ENCODE peak calls at places on chromosomes 7 and 10, in ten cellular contexts. U is heart right ventricle, T is psoas muscle, C is HCT116, W is erythroblast, I is lower lobe of right lung, R is NCI-H1436, V is ELR, X is natural killer cell, G is IMR-90. D is an unnamed sample.

GRCh38 chr7:111098011-111098925 is 7.3 kb downstream of the LRRN3 start:
- DNase-seq in U (peak), T (peak), C (peak), W (peak), I (no peak), R (no peak), V (peak), X (no peak), G (peak), D (no peak)

GRCh38 chr10:47101196-47101595 is 190.0 kb downstream of the PTPN20 start:
- DNase-seq in U (no peak), T (no peak), C (no peak), W (no peak), I (no peak), R (no peak), V (no peak), X (no peak), G (no peak), D (no peak)

GRCh38 chr10:117461766-117462423 is 80.7 kb upstream of the EMX2 start:
- DNase-seq in U (no peak), T (peak), C (peak), W (peak), I (no peak), R (no peak), V (peak), X (no peak), G (peak), D (peak)

GRCh38 chr7:19210883-19211282 is 65.7 kb upstream of the FERD3L start:
- DNase-seq in U (no peak), T (no peak), C (no peak), W (no peak), I (no peak), R (no peak), V (no peak), X (no peak), G (no peak), D (no peak)

GRCh38 chr7:90957883-90958282 is 306.4 kb upstream of the FZD1 start:
- DNase-seq in U (no peak), T (no peak), C (no peak), W (no peak), I (no peak), R (no peak), V (no peak), X (no peak), G (no peak), D (no peak)

GRCh38 chr10:60848126-60848525 is 69.8 kb downstream of the CDK1 start:
- DNase-seq in U (no peak), T (peak), C (no peak), W (no peak), I (no peak), R (no peak), V (peak), X (no peak), G (peak), D (peak)

GRCh38 chr10:17780727-17781126 is 28.4 kb upstream of the MRC1 start:
- DNase-seq in U (no peak), T (no peak), C (no peak), W (no peak), I (no peak), R (no peak), V (no peak), X (no peak), G (no peak), D (no peak)

GRCh38 chr7:93442478-93443224 is 131.9 kb downstream of the CALCR start:
- DNase-seq in U (no peak), T (no peak), C (peak), W (peak), I (no peak), R (peak), V (peak), X (no peak), G (peak), D (peak)

GRCh38 chr7:107014381-107015023 is 30.0 kb upstream of the PRKAR2B start:
- DNase-seq in U (no peak), T (no peak), C (no peak), W (peak), I (no peak), R (peak), V (no peak), X (no peak), G (peak), D (no peak)

GRCh38 chr10:126439947-126440346 is 51.7 kb upstream of the ADAM12 start:
- DNase-seq in U (no peak), T (no peak), C (no peak), W (no peak), I (no peak), R (no peak), V (no peak), X (no peak), G (no peak), D (peak)

GRCh38 chr10:24723788-24724380 is at the start of gene ARHGAP21:
- DNase-seq in U (peak), T (peak), C (no peak), W (peak), I (peak), R (peak), V (peak), X (peak), G (peak), D (no peak)